ENCODE peak calls at places on chromosomes 5 and 9, in four cellular contexts. One of them, this sample, is unnamed.

GRCh38 chr9:84710701-84711397 is 41.3 kb downstream of the NTRK2 start:
- DNase-seq in AML-193: no peak
- DNase-seq in fibroblast of pulmonary artery: no peak
- DNase-seq in cardiac muscle cell: no peak
- DNase-seq in this sample: no peak

GRCh38 chr5:129096382-129096991 is 1.9 kb downstream of the ISOC1 start:
- DNase-seq in AML-193: peak
- DNase-seq in fibroblast of pulmonary artery: peak
- DNase-seq in cardiac muscle cell: peak
- DNase-seq in this sample: peak

GRCh38 chr5:9046756-9047481 is 499.0 kb downstream of the SEMA5A start:
- DNase-seq in AML-193: no peak
- DNase-seq in fibroblast of pulmonary artery: peak
- DNase-seq in cardiac muscle cell: peak
- DNase-seq in this sample: peak

GRCh38 chr9:112046181-112046580 is 128.9 kb downstream of the SUSD1 start:
- DNase-seq in AML-193: no peak
- DNase-seq in fibroblast of pulmonary artery: peak
- DNase-seq in cardiac muscle cell: no peak
- DNase-seq in this sample: peak

GRCh38 chr5:98309785-98310566 is 463.5 kb upstream of the RGMB start:
- DNase-seq in AML-193: no peak
- DNase-seq in fibroblast of pulmonary artery: peak
- DNase-seq in cardiac muscle cell: no peak
- DNase-seq in this sample: peak

GRCh38 chr5:154370119-154370518 is 75.7 kb upstream of the SAP30L start:
- DNase-seq in AML-193: no peak
- DNase-seq in fibroblast of pulmonary artery: no peak
- DNase-seq in cardiac muscle cell: no peak
- DNase-seq in this sample: no peak

GRCh38 chr5:17405976-17406876 is 91.8 kb upstream of the TAF11L2 start:
- DNase-seq in AML-193: no peak
- DNase-seq in fibroblast of pulmonary artery: no peak
- DNase-seq in cardiac muscle cell: no peak
- DNase-seq in this sample: no peak

GRCh38 chr5:59593608-59594007 is 299.9 kb downstream of the PDE4D start:
- DNase-seq in AML-193: no peak
- DNase-seq in fibroblast of pulmonary artery: no peak
- DNase-seq in cardiac muscle cell: no peak
- DNase-seq in this sample: no peak

GRCh38 chr9:68416891-68417570 is 60.6 kb downstream of the PGM5 start:
- DNase-seq in AML-193: peak
- DNase-seq in fibroblast of pulmonary artery: no peak
- DNase-seq in cardiac muscle cell: peak
- DNase-seq in this sample: no peak

GRCh38 chr9:130226112-130226511 is 39.4 kb upstream of the HMCN2 start:
- DNase-seq in AML-193: no peak
- DNase-seq in fibroblast of pulmonary artery: no peak
- DNase-seq in cardiac muscle cell: no peak
- DNase-seq in this sample: no peak

GRCh38 chr9:37029304-37029775 is 4.7 kb downstream of the PAX5 start:
- DNase-seq in AML-193: no peak
- DNase-seq in fibroblast of pulmonary artery: no peak
- DNase-seq in cardiac muscle cell: no peak
- DNase-seq in this sample: no peak

GRCh38 chr5:154493274-154493673 is 15.2 kb upstream of the HAND1 start:
- DNase-seq in AML-193: no peak
- DNase-seq in fibroblast of pulmonary artery: no peak
- DNase-seq in cardiac muscle cell: no peak
- DNase-seq in this sample: no peak

GRCh38 chr5:53362521-53362941 is 117.9 kb upstream of the FST start:
- DNase-seq in AML-193: no peak
- DNase-seq in fibroblast of pulmonary artery: peak
- DNase-seq in cardiac muscle cell: no peak
- DNase-seq in this sample: peak

GRCh38 chr5:83035373-83036170 is 41.6 kb downstream of the TMEM167A start:
- DNase-seq in AML-193: no peak
- DNase-seq in fibroblast of pulmonary artery: no peak
- DNase-seq in cardiac muscle cell: peak
- DNase-seq in this sample: no peak

This sample was measured in endothelial cell of umbilical vein.